ENCODE peak calls at places on chromosomes 4 and X, in eight cellular contexts. L is NCI-H2081, J is NCI-H2029 treated with DMSO at 0.1 percent for 48 hours, E is fibroblast of the conjunctiva, R is fibroblast of mammary gland, G is tibial artery, S is HCEC 1CT, Z is cardiac fibroblast. C is an unnamed sample.

GRCh38 chr4:77158487-77158861 is 1.5 kb downstream of the CCNG2 start:
- DNase-seq in E (no peak), Z (no peak), L (no peak), R (peak; percentile 17), J (no peak), G (peak; percentile 30), S (no peak), C (no peak)

GRCh38 chr4:26321326-26322276 is 787 bp downstream of the RBPJ start:
- DNase-seq in R (no peak), Z (peak; percentile 24), J (no peak), L (no peak), G (peak; percentile 31), S (no peak), E (no peak), C (no peak)

GRCh38 chrX:67523002-67523711 is 20.7 kb upstream of the AR start:
- DNase-seq in L (no peak), E (no peak), R (no peak), J (no peak), G (no peak), S (no peak), Z (no peak), C (no peak)

GRCh38 chr4:106287353-106287969 is 28.5 kb downstream of the TBCK start:
- DNase-seq in R (peak; percentile 94), S (peak; percentile 82), E (peak; percentile 78), L (no peak), J (peak; percentile 21), G (no peak), Z (peak; percentile 87), C (peak; percentile 4)

GRCh38 chr4:143514432-143514831 is 930 bp downstream of the SMARCA5 start:
- DNase-seq in G (peak; percentile 48), L (peak; percentile 7), R (peak; percentile 48), S (peak; percentile 29), E (peak; percentile 17), Z (peak; percentile 68), J (no peak), C (peak; percentile 14)

GRCh38 chrX:17710836-17711235 is 26.5 kb upstream of the SCML1 start:
- DNase-seq in L (no peak), S (no peak), J (no peak), G (no peak), E (no peak), Z (no peak), R (no peak), C (no peak)

GRCh38 chr4:29571322-29571721 is 1148.8 kb upstream of the PCDH7 start:
- DNase-seq in S (no peak), G (no peak), Z (no peak), J (no peak), L (no peak), R (no peak), E (no peak), C (no peak)

GRCh38 chr4:182807346-182807745 is 109.8 kb downstream of the DCTD start:
- DNase-seq in R (no peak), L (no peak), J (no peak), Z (no peak), S (no peak), E (no peak), G (no peak), C (no peak)

GRCh38 chr4:40842725-40843401 is 93.1 kb downstream of the NSUN7 start:
- DNase-seq in R (no peak), L (no peak), Z (no peak), E (no peak), S (no peak), J (peak; percentile 72), G (no peak), C (no peak)

C was measured in A172.